ENCODE peak calls at places on chromosome 5, in ten cellular contexts. A, R, V, P, G, Q, F, Y, D and I are unnamed samples.

GRCh38 chr5:37841223-37841622 is 1.4 kb upstream of the GDNF start:
- DNase-seq in A (no peak), R (no peak), V (no peak), P (no peak), G (no peak), Q (no peak), F (no peak), Y (no peak), D (no peak), I (no peak)

GRCh38 chr5:147483961-147484707 is 25.7 kb downstream of the DPYSL3 start:
- DNase-seq in A (no peak), R (peak), V (peak), P (no peak), G (no peak), Q (no peak), F (peak), Y (peak), D (no peak), I (peak)

GRCh38 chr5:93789173-93790070 is 48.0 kb upstream of the POU5F2 start:
- DNase-seq in A (no peak), R (peak), V (no peak), P (no peak), G (peak), Q (no peak), F (no peak), Y (peak), D (no peak), I (no peak)

GRCh38 chr5:93336330-93337110 is 244.5 kb downstream of the NR2F1-AS1 start:
- DNase-seq in A (no peak), R (no peak), V (no peak), P (no peak), G (no peak), Q (no peak), F (no peak), Y (peak), D (no peak), I (no peak)

GRCh38 chr5:174777116-174777515 is 52.7 kb downstream of the MSX2 start:
- DNase-seq in A (no peak), R (no peak), V (no peak), P (no peak), G (no peak), Q (no peak), F (no peak), Y (no peak), D (no peak), I (no peak)

GRCh38 chr5:9545301-9545958 is 445 bp downstream of the SEMA5A start:
- DNase-seq in A (peak), R (no peak), V (no peak), P (peak), G (no peak), Q (peak), F (peak), Y (no peak), D (no peak), I (peak)

GRCh38 chr5:1654786-1655495 is 131.2 kb upstream of the LPCAT1 start:
- DNase-seq in A (peak), R (no peak), V (no peak), P (no peak), G (no peak), Q (no peak), F (no peak), Y (no peak), D (peak), I (no peak)

GRCh38 chr5:135047347-135047695 is 13.3 kb upstream of the PITX1 start:
- DNase-seq in A (no peak), R (no peak), V (no peak), P (no peak), G (no peak), Q (no peak), F (no peak), Y (no peak), D (no peak), I (no peak)

GRCh38 chr5:50958852-50959457 is 292.5 kb downstream of the PARP8 start:
- DNase-seq in A (no peak), R (no peak), V (no peak), P (peak), G (peak), Q (peak), F (peak), Y (peak), D (no peak), I (peak)

GRCh38 chr5:105630803-105631202 is 2039.9 kb downstream of the EFNA5 start:
- DNase-seq in A (no peak), R (no peak), V (no peak), P (no peak), G (no peak), Q (no peak), F (no peak), Y (no peak), D (no peak), I (no peak)

GRCh38 chr5:76199321-76200318 is 116.4 kb downstream of the SV2C start:
- DNase-seq in A (no peak), R (no peak), V (no peak), P (no peak), G (no peak), Q (no peak), F (no peak), Y (no peak), D (no peak), I (no peak)

GRCh38 chr5:149680810-149681221 is 49.3 kb upstream of the PPARGC1B start:
- DNase-seq in A (no peak), R (no peak), V (no peak), P (no peak), G (no peak), Q (no peak), F (no peak), Y (no peak), D (no peak), I (no peak)

GRCh38 chr5:127561254-127561653 is 43.8 kb downstream of the PRRC1 start:
- DNase-seq in A (no peak), R (peak), V (no peak), P (no peak), G (no peak), Q (no peak), F (no peak), Y (peak), D (no peak), I (no peak)

GRCh38 chr5:74462356-74462755 is 178.2 kb downstream of the ENC1 start:
- DNase-seq in A (no peak), R (no peak), V (no peak), P (no peak), G (no peak), Q (no peak), F (no peak), Y (no peak), D (no peak), I (no peak)

GRCh38 chr5:169650701-169651331 is 13.7 kb downstream of the DOCK2 start:
- DNase-seq in A (no peak), R (no peak), V (no peak), P (no peak), G (no peak), Q (no peak), F (no peak), Y (peak), D (no peak), I (no peak)